ENCODE peak calls at places on chromosomes 5 and 9, in five cellular contexts. Y, Z, D, X and K are unnamed samples.

GRCh38 chr5:65808261-65808741 is 86.3 kb downstream of the NLN start:
- DNase-seq in X (peak; percentile 56), D (no peak), Y (no peak), Z (no peak), K (no peak)

GRCh38 chr5:17221843-17222614 is 4.6 kb downstream of the BASP1 start:
- DNase-seq in D (no peak), X (peak; percentile 54), Y (peak; percentile 50), Z (no peak), K (no peak)

GRCh38 chr5:134577796-134578577 is 52.5 kb downstream of the JADE2 start:
- DNase-seq in Z (peak; percentile 85), Y (peak; percentile 83), D (peak; percentile 73), X (peak; percentile 78), K (peak; percentile 69)

GRCh38 chr9:69622664-69623063 is 49.5 kb downstream of the APBA1 start:
- DNase-seq in X (peak; percentile 24), Z (no peak), Y (no peak), D (no peak), K (no peak)

GRCh38 chr9:18115131-18115530 is 358.8 kb upstream of the ADAMTSL1 start:
- DNase-seq in D (no peak), Z (no peak), X (peak; percentile 25), Y (no peak), K (no peak)

GRCh38 chr5:74865799-74866652 is at the start of gene FAM169A:
- DNase-seq in Y (peak; percentile 53), D (peak; percentile 31), X (peak; percentile 64), Z (peak; percentile 55), K (peak; percentile 5)

GRCh38 chr9:11500780-11501179 is 888.0 kb upstream of the PTPRD start:
- DNase-seq in X (no peak), D (no peak), Z (no peak), Y (no peak), K (no peak)

GRCh38 chr9:111621895-111622480 is 9.1 kb upstream of the DNAJC25 start:
- DNase-seq in Y (peak; percentile 58), D (no peak), Z (peak; percentile 58), X (peak; percentile 45), K (no peak)

GRCh38 chr9:111301195-111301594 is 28.8 kb downstream of the OR2K2 start:
- DNase-seq in Y (peak; percentile 37), X (peak; percentile 57), Z (no peak), D (no peak), K (no peak)

GRCh38 chr9:70987986-70988385 is 133.4 kb downstream of the TRPM3 start:
- DNase-seq in X (no peak), Y (peak; percentile 26), D (no peak), Z (no peak), K (no peak)

GRCh38 chr9:4559238-4560182 is 69.2 kb downstream of the SLC1A1 start:
- DNase-seq in Y (no peak), D (no peak), Z (no peak), X (no peak), K (peak; percentile 11)

GRCh38 chr9:133108794-133109641 is 12.0 kb downstream of the RALGDS start:
- DNase-seq in D (no peak), Z (no peak), Y (no peak), X (no peak), K (no peak)

GRCh38 chr5:157271740-157272271 is 5.9 kb downstream of the CYFIP2 start:
- DNase-seq in Y (no peak), D (peak; percentile 77), Z (no peak), X (no peak), K (peak; percentile 49)

GRCh38 chr5:6435356-6435755 is 13.3 kb upstream of the UBE2QL1 start:
- DNase-seq in Z (peak; percentile 76), Y (peak; percentile 22), X (no peak), D (no peak), K (no peak)

GRCh38 chr5:93800988-93801811 is 59.8 kb upstream of the POU5F2 start:
- DNase-seq in D (no peak), X (peak; percentile 59), Z (no peak), Y (peak; percentile 83), K (no peak)

GRCh38 chr5:124468671-124469411 is 277.6 kb downstream of the ZNF608 start:
- DNase-seq in Z (no peak), D (no peak), Y (no peak), X (no peak), K (no peak)

GRCh38 chr5:69074664-69075521 is 18.9 kb upstream of the SLC30A5 start:
- DNase-seq in Z (no peak), Y (peak; percentile 59), D (no peak), X (no peak), K (no peak)